ENCODE peak calls at places on chromosomes 7 and 10, in ten cellular contexts. X is HepG2, D is OCI-LY7, V is endothelial cell of umbilical vein, M is right lobe of liver, W is tibial nerve, N is mammary epithelial cell, I is esophagus squamous epithelium, G is gastrocnemius medialis, C is transverse colon. A is an unnamed sample. For H3K36me3, the result is how much of the 10 kb centered on the place peaks cover.

GRCh38 chr7:44162179-44162578 is 21.0 kb upstream of the MYL7 start:
- DNase-seq in X (no peak), D (no peak), V (no peak), M (peak), W (no peak), N (no peak), I (no peak), G (no peak), C (no peak), A (no peak)

GRCh38 chr10:50788951-50789904 is 49.5 kb downstream of the ASAH2B start:
- DNase-seq in X (peak), D (peak), V (peak), M (peak), W (no peak), N (peak), I (no peak), G (no peak), C (no peak), A (peak)

GRCh38 chr10:97399843-97400545 is 1.1 kb downstream of the RRP12 start:
- DNase-seq in X (peak), D (peak), V (peak), M (no peak), W (no peak), N (peak), I (no peak), G (peak), C (peak), A (peak)

GRCh38 chr7:41046221-41046761 is 656.6 kb downstream of the INHBA start:
- DNase-seq in X (no peak), D (no peak), V (no peak), M (no peak), W (peak), N (no peak), I (no peak), G (peak), C (no peak), A (peak)

GRCh38 chr10:70804424-70804814 is 11.3 kb upstream of the SGPL1 start:
- DNase-seq in X (peak), D (no peak), V (no peak), M (no peak), W (no peak), N (peak), I (no peak), G (no peak), C (no peak), A (no peak)

GRCh38 chr7:92953657-92954056 is 117.3 kb upstream of the CDK6 start:
- DNase-seq in X (no peak), D (no peak), V (no peak), M (no peak), W (no peak), N (no peak), I (no peak), G (no peak), C (no peak), A (no peak)

GRCh38 chr10:100878291-100878910 is 34.4 kb upstream of the SLF2 start:
- DNase-seq in X (peak), D (peak), V (peak), M (peak), W (no peak), N (peak), I (no peak), G (no peak), C (peak), A (peak)

GRCh38 chr7:70607281-70607680 is 524.7 kb upstream of the GALNT17 start:
- DNase-seq in X (no peak), D (no peak), V (no peak), M (no peak), W (no peak), N (peak), I (no peak), G (no peak), C (no peak), A (no peak)

GRCh38 chr7:10707519-10707918 is 266.2 kb upstream of the PHF14 start:
- DNase-seq in X (no peak), D (peak), V (no peak), M (no peak), W (no peak), N (no peak), I (no peak), G (no peak), C (no peak), A (no peak)

GRCh38 chr7:82015751-82016150 is 245.9 kb upstream of the HGF start:
- DNase-seq in X (no peak), D (no peak), V (no peak), M (no peak), W (no peak), N (peak), I (no peak), G (no peak), C (no peak), A (no peak)

GRCh38 chr7:142857625-142858024 is 2.7 kb downstream of the EPHB6 start:
- DNase-seq in X (no peak), D (no peak), V (no peak), M (no peak), W (no peak), N (no peak), I (no peak), G (no peak), C (no peak), A (no peak)

GRCh38 chr7:101691822-101692384 is 62.8 kb upstream of the MYL10 start:
- DNase-seq in X (peak), D (no peak), V (no peak), M (peak), W (no peak), N (no peak), I (no peak), G (no peak), C (peak), A (no peak)

GRCh38 chr10:28631896-28632596 is 45.3 kb upstream of the BAMBI start:
- DNase-seq in X (peak), D (no peak), V (no peak), M (no peak), W (no peak), N (peak), I (no peak), G (no peak), C (no peak), A (no peak)

GRCh38 chr10:24925799-24926198 is 26.6 kb downstream of the PRTFDC1 start:
- DNase-seq in X (no peak), D (no peak), V (no peak), M (no peak), W (no peak), N (no peak), I (no peak), G (no peak), C (no peak), A (no peak)

GRCh38 chr10:51010977-51011376 is 63.3 kb upstream of the PRKG1 start:
- DNase-seq in X (peak), D (peak), V (peak), M (no peak), W (no peak), N (no peak), I (no peak), G (no peak), C (no peak), A (no peak)

GRCh38 chr10:71705582-71705981 is 14.0 kb downstream of the C10orf105 start:
- DNase-seq in X (no peak), D (no peak), V (no peak), M (no peak), W (no peak), N (peak), I (no peak), G (no peak), C (no peak), A (no peak)

GRCh38 chr10:95508730-95509129 is 52.4 kb downstream of the SORBS1 start:
- DNase-seq in X (peak), D (no peak), V (peak), M (no peak), W (peak), N (no peak), I (no peak), G (no peak), C (no peak), A (peak)

GRCh38 chr10:5399332-5399731 is 5.3 kb downstream of the TUBAL3 start:
- DNase-seq in X (no peak), D (no peak), V (no peak), M (no peak), W (no peak), N (no peak), I (no peak), G (no peak), C (no peak), A (no peak)
- H3K36me3 ChIP-seq in X (under half), D (under half), V (under half), M (under half), W (under half), N (under half), I (under half), G (under half), C (under half), A (under half)

GRCh38 chr7:55570939-55571338 is 1.4 kb downstream of the VOPP1 start:
- DNase-seq in X (peak), D (no peak), V (peak), M (no peak), W (no peak), N (peak), I (no peak), G (no peak), C (no peak), A (peak)
- H3K27ac ChIP-seq in X (peak), D (peak), V (peak), M (peak), W (peak), N (peak), I (peak), G (peak), C (peak), A (peak)

GRCh38 chr10:119167041-119167440 is 1.5 kb upstream of the SFXN4 start:
- DNase-seq in X (no peak), D (no peak), V (no peak), M (no peak), W (no peak), N (no peak), I (no peak), G (no peak), C (no peak), A (no peak)

GRCh38 chr10:119162693-119163092 is 2.8 kb downstream of the SFXN4 start:
- DNase-seq in X (no peak), D (no peak), V (no peak), M (no peak), W (no peak), N (no peak), I (no peak), G (no peak), C (no peak), A (no peak)

GRCh38 chr10:119166111-119166500 is 592 bp upstream of the SFXN4 start:
- DNase-seq in X (no peak), D (no peak), V (no peak), M (no peak), W (no peak), N (no peak), I (no peak), G (no peak), C (no peak), A (no peak)

GRCh38 chr10:119166564-119166963 is 1.1 kb upstream of the SFXN4 start:
- DNase-seq in X (no peak), D (no peak), V (peak), M (no peak), W (no peak), N (no peak), I (no peak), G (no peak), C (no peak), A (no peak)

DNA sequence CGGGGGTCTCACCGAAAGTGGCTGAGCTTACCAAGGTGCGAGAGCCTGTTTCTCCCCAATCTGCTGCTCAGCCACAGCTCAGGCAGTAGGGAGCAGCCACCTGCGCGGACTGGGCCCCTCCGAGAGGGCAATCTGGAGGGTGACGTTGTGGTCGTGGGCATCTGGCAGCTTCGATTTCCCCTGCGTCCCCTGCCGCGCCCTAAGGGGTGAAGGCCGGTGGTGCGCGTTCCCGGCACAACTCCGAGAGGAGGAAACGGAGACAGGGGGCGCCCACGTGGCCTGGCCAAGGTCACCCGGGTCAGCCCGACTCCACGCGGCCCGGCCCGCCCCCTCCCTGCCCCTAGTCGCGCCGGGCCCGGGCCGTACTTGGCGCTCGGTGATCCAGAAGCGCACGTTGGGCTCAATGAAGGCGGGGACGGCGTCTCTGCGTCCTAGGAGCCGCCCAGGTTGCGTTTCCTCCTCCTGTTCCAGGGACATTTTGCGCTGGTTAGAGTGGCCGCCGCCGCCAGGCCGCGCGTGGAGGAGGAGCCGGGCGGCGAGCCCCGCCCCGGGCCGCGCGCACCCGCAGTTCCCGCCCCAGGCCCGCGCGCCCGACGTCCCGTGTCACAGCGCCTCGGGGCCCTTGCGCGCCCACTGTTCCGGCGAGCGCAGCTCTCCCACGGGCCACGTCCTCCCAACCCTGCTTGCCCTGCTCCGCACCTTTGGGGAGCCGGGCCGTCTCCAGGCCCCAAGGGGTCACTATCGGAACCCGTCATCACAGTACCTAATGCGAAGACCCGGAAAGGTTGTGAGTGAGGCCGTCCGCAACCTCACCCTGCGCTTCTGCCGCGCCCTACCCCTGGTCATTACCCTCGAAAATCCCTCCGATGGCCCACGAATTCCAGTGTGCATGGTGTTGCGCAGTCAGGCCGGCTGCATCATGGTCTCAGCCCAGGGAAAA is at the start of gene SFXN4:
- DNase-seq in X (peak), D (peak), V (peak), M (peak), W (peak), N (peak), I (peak), G (peak), C (peak), A (peak)
- TF ChIP-seq CTCF in X (peak), D (peak), V (no peak), M (no peak), W (peak), N (no peak), I (no peak), G (peak), C (no peak), A (no peak)

DNA sequence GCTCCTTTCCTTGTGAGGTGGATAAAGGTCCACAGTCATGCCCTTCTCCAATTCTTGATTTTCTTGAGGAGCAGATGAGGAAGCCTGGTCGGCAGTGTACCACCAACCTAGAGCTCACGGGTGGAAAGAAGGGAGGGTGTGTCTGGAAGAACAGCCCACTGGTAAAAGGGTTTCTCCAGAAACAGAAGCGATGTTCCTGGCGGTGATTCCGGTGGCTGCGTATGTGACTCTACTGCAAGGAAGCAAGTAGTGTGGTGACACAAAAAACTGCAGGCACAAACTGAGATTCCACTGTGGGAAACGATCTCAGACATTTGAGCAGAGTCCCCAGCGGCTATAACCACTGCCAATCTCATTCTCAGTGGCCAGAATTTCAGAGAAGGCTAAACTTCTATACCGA is 65.9 kb upstream of the ATP6V0A4 start:
- DNase-seq in X (no peak), D (no peak), V (no peak), M (no peak), W (no peak), N (no peak), I (no peak), G (no peak), C (no peak), A (no peak)
- H3K36me3 ChIP-seq in X (under half), D (under half), V (under half), M (under half), W (under half), N (under half), I (under half), G (under half), C (under half), A (under half)

GRCh38 chr7:155206286-155207020 is 91.2 kb upstream of the INSIG1 start:
- DNase-seq in X (no peak), D (peak), V (peak), M (no peak), W (peak), N (no peak), I (peak), G (peak), C (peak), A (peak)
- H3K27ac ChIP-seq in X (no peak), D (peak), V (peak), M (peak), W (peak), N (peak), I (peak), G (peak), C (peak), A (peak)